ENCODE peak calls at places on chromosomes 12 and 14, in ten cellular contexts. S is stimulated activated CD8-positive, alpha-beta memory T cell treated with anti-CD3 and anti-CD28 coated beads, Interleukin-15, amount 100 ng/mL, for 1 hour; Y is NCI-H1092 treated with DMSO at 0.1 percent for 48 hours; E is NCI-H748 treated with DMSO at 0.1 percent for 48 hours; G is GM04504; O is gastrocnemius medialis; D is activated naive CD4-positive, alpha-beta T cell treated with Interleukin-2 at 50 U/mL for 16 hours; A is PC-3; J is ovary; I is CD8-positive, alpha-beta memory T cell. Z is an unnamed sample.

GRCh38 chr12:3493225-3494049 is 2.4 kb downstream of the PRMT8 start:
- DNase-seq in S (no peak), Y (peak), E (peak), G (no peak), O (no peak), D (no peak), A (no peak), J (peak), I (no peak), Z (no peak)

GRCh38 chr12:26853303-26854027 is 20.5 kb upstream of the ITPR2 start:
- DNase-seq in S (peak), Y (peak), E (peak), G (no peak), O (peak), D (peak), A (peak), J (peak), I (peak), Z (peak)

GRCh38 chr14:70052990-70053389 is 135.8 kb downstream of the SLC8A3 start:
- DNase-seq in S (no peak), Y (no peak), E (no peak), G (peak), O (no peak), D (no peak), A (peak), J (no peak), I (no peak), Z (no peak)

GRCh38 chr12:124543052-124543590 is 24.3 kb downstream of the NCOR2 start:
- DNase-seq in S (no peak), Y (no peak), E (peak), G (no peak), O (no peak), D (no peak), A (no peak), J (peak), I (peak), Z (no peak)

GRCh38 chr12:131368073-131369071 is 342.5 kb upstream of the SFSWAP start:
- DNase-seq in S (no peak), Y (no peak), E (no peak), G (no peak), O (no peak), D (no peak), A (no peak), J (peak), I (no peak), Z (no peak)

GRCh38 chr12:112978163-112979081 is at the start of gene OAS2:
- DNase-seq in S (peak), Y (no peak), E (no peak), G (peak), O (peak), D (peak), A (peak), J (peak), I (peak), Z (peak)

GRCh38 chr12:131327521-131328488 is 374.1 kb downstream of the ADGRD1 start:
- DNase-seq in S (no peak), Y (no peak), E (no peak), G (no peak), O (no peak), D (no peak), A (no peak), J (no peak), I (no peak), Z (no peak)

GRCh38 chr14:50067723-50068495 is 48.5 kb downstream of the VCPKMT start:
- DNase-seq in S (no peak), Y (no peak), E (no peak), G (no peak), O (no peak), D (no peak), A (peak), J (no peak), I (no peak), Z (no peak)

GRCh38 chr12:122967151-122967550 is 888 bp upstream of the ABCB9 start:
- DNase-seq in S (no peak), Y (no peak), E (no peak), G (no peak), O (no peak), D (no peak), A (no peak), J (no peak), I (no peak), Z (no peak)

GRCh38 chr12:52907092-52907810 is 2.4 kb upstream of the KRT8 start:
- DNase-seq in S (no peak), Y (peak), E (peak), G (no peak), O (no peak), D (no peak), A (peak), J (no peak), I (no peak), Z (no peak)

GRCh38 chr14:91996951-91997371 is 42.9 kb downstream of the TRIP11 start:
- DNase-seq in S (no peak), Y (peak), E (peak), G (peak), O (no peak), D (no peak), A (peak), J (no peak), I (peak), Z (peak)

GRCh38 chr12:52020539-52021336 is 14.0 kb downstream of the TAMALIN start:
- DNase-seq in S (no peak), Y (peak), E (no peak), G (no peak), O (no peak), D (peak), A (peak), J (peak), I (peak), Z (no peak)

GRCh38 chr12:88944403-88944802 is 364.1 kb upstream of the KITLG start:
- DNase-seq in S (no peak), Y (no peak), E (no peak), G (no peak), O (no peak), D (no peak), A (peak), J (no peak), I (no peak), Z (no peak)

GRCh38 chr14:64654072-64654899 is 49.9 kb upstream of the PLEKHG3 start:
- DNase-seq in S (no peak), Y (peak), E (peak), G (peak), O (no peak), D (no peak), A (peak), J (no peak), I (no peak), Z (no peak)

GRCh38 chr12:119822046-119822445 is 55.1 kb downstream of the CIT start:
- DNase-seq in S (no peak), Y (no peak), E (no peak), G (no peak), O (no peak), D (no peak), A (no peak), J (no peak), I (no peak), Z (no peak)

GRCh38 chr14:96723946-96724345 is 73.2 kb upstream of the VRK1 start:
- DNase-seq in S (no peak), Y (no peak), E (no peak), G (no peak), O (no peak), D (no peak), A (no peak), J (no peak), I (no peak), Z (no peak)

GRCh38 chr12:79512068-79512467 is 178.7 kb downstream of the PAWR start:
- DNase-seq in S (no peak), Y (no peak), E (no peak), G (no peak), O (no peak), D (no peak), A (peak), J (no peak), I (no peak), Z (no peak)

GRCh38 chr14:95285566-95285965 is 34.1 kb downstream of the CLMN start:
- DNase-seq in S (no peak), Y (no peak), E (no peak), G (no peak), O (no peak), D (no peak), A (no peak), J (no peak), I (no peak), Z (no peak)

GRCh38 chr14:95218006-95218405 is 60.7 kb upstream of the DICER1 start:
- DNase-seq in S (no peak), Y (no peak), E (no peak), G (no peak), O (no peak), D (no peak), A (no peak), J (no peak), I (no peak), Z (no peak)

GRCh38 chr14:98853063-98853729 is 418.8 kb downstream of the BCL11B start:
- DNase-seq in S (no peak), Y (no peak), E (no peak), G (no peak), O (no peak), D (no peak), A (no peak), J (no peak), I (no peak), Z (no peak)

GRCh38 chr12:115096673-115097349 is 412.8 kb upstream of the TBX3 start:
- DNase-seq in S (no peak), Y (no peak), E (no peak), G (peak), O (no peak), D (no peak), A (no peak), J (no peak), I (no peak), Z (no peak)

GRCh38 chr12:27094726-27095125 is 12.3 kb upstream of the C12orf71 start:
- DNase-seq in S (no peak), Y (no peak), E (no peak), G (no peak), O (no peak), D (no peak), A (no peak), J (no peak), I (no peak), Z (no peak)

GRCh38 chr12:95848575-95849388 is 10.0 kb upstream of the SNRPF start:
- DNase-seq in S (no peak), Y (peak), E (peak), G (no peak), O (no peak), D (no peak), A (peak), J (no peak), I (no peak), Z (no peak)

GRCh38 chr12:126108247-126108646 is 1043.0 kb downstream of the AACS start:
- DNase-seq in S (no peak), Y (no peak), E (no peak), G (no peak), O (no peak), D (no peak), A (no peak), J (no peak), I (no peak), Z (no peak)

GRCh38 chr12:109833307-109834189 is at the start of gene TRPV4:
- DNase-seq in S (no peak), Y (no peak), E (no peak), G (no peak), O (no peak), D (no peak), A (peak), J (peak), I (no peak), Z (no peak)

GRCh38 chr12:44000309-44000952 is 164.6 kb downstream of the TMEM117 start:
- DNase-seq in S (no peak), Y (peak), E (no peak), G (peak), O (no peak), D (no peak), A (peak), J (no peak), I (peak), Z (no peak)

GRCh38 chr14:57725399-57726077 is 140.4 kb downstream of the SLC35F4 start:
- DNase-seq in S (no peak), Y (no peak), E (no peak), G (peak), O (no peak), D (no peak), A (peak), J (no peak), I (no peak), Z (no peak)

GRCh38 chr12:47717443-47718193 is 7.7 kb downstream of the ENDOU start:
- DNase-seq in S (no peak), Y (peak), E (peak), G (peak), O (peak), D (peak), A (peak), J (peak), I (peak), Z (peak)

Z was measured in tibial nerve.